ENCODE peak calls at places on chromosomes 16 and 17, in four cellular contexts. N is stimulated activated CD4-positive, alpha-beta T cell treated with anti-CD3 and anti-CD28 coated beads, Interleukin-1b, Interleukin-23, amount 100 ng/mL, for 4 hours; P is neural progenitor cell; S is NCI-H510A. W is an unnamed sample.

GRCh38 chr16:54453863-54454262 is 167.3 kb upstream of the IRX3 start:
- DNase-seq in N (no peak), P (no peak), S (no peak), W (no peak)

GRCh38 chr17:47253541-47254402 is at the start of gene ITGB3:
- DNase-seq in N (peak; percentile 26), S (peak; percentile 37), P (peak; percentile 89), W (peak; percentile 88)

GRCh38 chr16:1470543-1471251 is 4.1 kb downstream of the CLCN7 start:
- DNase-seq in S (no peak), N (no peak), P (no peak), W (no peak)

GRCh38 chr17:80164185-80164584 is 5.6 kb upstream of the CARD14 start:
- DNase-seq in N (no peak), P (no peak), S (no peak), W (no peak)

GRCh38 chr16:75306102-75306762 is 54.8 kb upstream of the BCAR1 start:
- DNase-seq in P (no peak), N (no peak), S (no peak), W (no peak)

GRCh38 chr16:80166082-80166481 is 374.7 kb upstream of the DYNLRB2 start:
- DNase-seq in N (no peak), P (no peak), S (no peak), W (no peak)

GRCh38 chr17:75011788-75012319 is 616 bp upstream of the MRPL58 start:
- DNase-seq in S (no peak), P (peak; percentile 41), N (no peak), W (peak; percentile 56)

GRCh38 chr16:8571061-8571596 is 19.2 kb downstream of the TMEM114 start:
- DNase-seq in P (peak; percentile 68), N (no peak), S (no peak), W (no peak)

W was measured in glutamatergic neuron.